ENCODE peak calls at places on chromosome 21, in six cellular contexts. Z is lower leg skin; S is lower lobe of right lung; H is HTR-8/SVneo; Y is ovary; B is activated CD4-positive, alpha-beta T cell treated with anti-CD3 and anti-CD28 coated beads, Interleukin-2, amount 50 U/mL, for 1 hour. I is an unnamed sample.

GRCh38 chr21:33578214-33578613 is 10.3 kb downstream of the DONSON start:
- DNase-seq in Z (no peak), S (no peak), H (no peak), Y (no peak), B (no peak), I (no peak)

GRCh38 chr21:44870748-44871495 is 2.6 kb downstream of the PTTG1IP start:
- DNase-seq in Z (no peak), S (no peak), H (no peak), Y (peak), B (peak), I (no peak)

GRCh38 chr21:45427331-45428271 is 22.6 kb downstream of the COL18A1 start:
- DNase-seq in Z (peak), S (no peak), H (peak), Y (peak), B (no peak), I (no peak)

GRCh38 chr21:21612446-21612845 is 614.2 kb downstream of the NCAM2 start:
- DNase-seq in Z (no peak), S (no peak), H (peak), Y (no peak), B (no peak), I (no peak)

GRCh38 chr21:14964658-14965057 is 100.1 kb downstream of the NRIP1 start:
- DNase-seq in Z (no peak), S (no peak), H (no peak), Y (no peak), B (no peak), I (no peak)

GRCh38 chr21:44632067-44632466 is 5.1 kb upstream of the KRTAP10-10 start:
- DNase-seq in Z (no peak), S (no peak), H (no peak), Y (no peak), B (no peak), I (no peak)

GRCh38 chr21:42640486-42640885 is 12.9 kb upstream of the PDE9A start:
- DNase-seq in Z (no peak), S (peak), H (no peak), Y (peak), B (no peak), I (no peak)

GRCh38 chr21:41478319-41479177 is 29.4 kb downstream of the TMPRSS2 start:
- DNase-seq in Z (no peak), S (peak), H (no peak), Y (no peak), B (no peak), I (no peak)

GRCh38 chr21:45551316-45551715 is 9.1 kb upstream of the SLC19A1 start:
- DNase-seq in Z (peak), S (peak), H (peak), Y (peak), B (no peak), I (no peak)

GRCh38 chr21:41255190-41255589 is 61.4 kb upstream of the FAM3B start:
- DNase-seq in Z (no peak), S (no peak), H (no peak), Y (no peak), B (no peak), I (no peak)

GRCh38 chr21:17729455-17729854 is 89.7 kb downstream of the C21orf91 start:
- DNase-seq in Z (no peak), S (no peak), H (no peak), Y (no peak), B (no peak), I (no peak)

GRCh38 chr21:19810779-19811178 is 1187.4 kb upstream of the NCAM2 start:
- DNase-seq in Z (no peak), S (no peak), H (no peak), Y (no peak), B (no peak), I (no peak)

GRCh38 chr21:30209571-30209970 is 6.3 kb downstream of the CLDN8 start:
- DNase-seq in Z (no peak), S (no peak), H (no peak), Y (no peak), B (no peak), I (peak)

GRCh38 chr21:45620201-45620600 is 23.3 kb upstream of the PCBP3 start:
- DNase-seq in Z (peak), S (no peak), H (no peak), Y (no peak), B (no peak), I (no peak)

GRCh38 chr21:15015622-15016471 is 49.0 kb downstream of the NRIP1 start:
- DNase-seq in Z (no peak), S (no peak), H (peak), Y (no peak), B (no peak), I (no peak)

GRCh38 chr21:39020751-39021474 is 162.3 kb downstream of the PSMG1 start:
- DNase-seq in Z (no peak), S (peak), H (peak), Y (peak), B (no peak), I (no peak)

GRCh38 chr21:34302496-34302895 is 61.3 kb upstream of the KCNE2 start:
- DNase-seq in Z (no peak), S (no peak), H (no peak), Y (no peak), B (no peak), I (no peak)

GRCh38 chr21:29989634-29990234 is 49.9 kb upstream of the GRIK1 start:
- DNase-seq in Z (no peak), S (no peak), H (no peak), Y (no peak), B (no peak), I (no peak)

GRCh38 chr21:35363458-35363857 is 314.4 kb upstream of the RUNX1 start:
- DNase-seq in Z (no peak), S (no peak), H (no peak), Y (no peak), B (no peak), I (no peak)

GRCh38 chr21:45971487-45972352 is 9.8 kb upstream of the COL6A1 start:
- DNase-seq in Z (peak), S (peak), H (no peak), Y (peak), B (no peak), I (no peak)

GRCh38 chr21:45234127-45234526 is 53.6 kb downstream of the POFUT2 start:
- DNase-seq in Z (no peak), S (no peak), H (no peak), Y (no peak), B (no peak), I (no peak)

GRCh38 chr21:45146301-45146700 is 71.9 kb downstream of the ADARB1 start:
- DNase-seq in Z (peak), S (no peak), H (no peak), Y (no peak), B (no peak), I (no peak)

GRCh38 chr21:21714396-21714795 is 716.2 kb downstream of the NCAM2 start:
- DNase-seq in Z (no peak), S (no peak), H (no peak), Y (no peak), B (no peak), I (no peak)

GRCh38 chr21:32770514-32771133 is 931 bp downstream of the PAXBP1 start:
- DNase-seq in Z (no peak), S (no peak), H (peak), Y (peak), B (no peak), I (no peak)

I was measured in neural crest cell.